ENCODE peak calls at places on chromosomes 1 and 21, in five cellular contexts. A is cardiac fibroblast; H is KG1; S is stimulated activated CD4-positive, alpha-beta T cell treated with anti-CD3 and anti-CD28 coated beads, Interleukin-15, amount 100 ng/mL, for 1 hour; M is Right ventricle myocardium superior. P is an unnamed sample.

GRCh38 chr1:163172596-163172995 is 30.1 kb downstream of the RGS5 start:
- DNase-seq in A (no peak), H (no peak), M (no peak), S (no peak), P (no peak)

GRCh38 chr1:166925791-166926483 is 49.4 kb downstream of the ILDR2 start:
- DNase-seq in S (no peak), A (peak), H (no peak), M (no peak), P (no peak)

GRCh38 chr1:202599669-202600431 is 110.4 kb downstream of the SYT2 start:
- DNase-seq in H (no peak), S (no peak), A (peak), M (peak), P (peak)

GRCh38 chr1:10178602-10179407 is 31.6 kb upstream of the KIF1B start:
- DNase-seq in M (no peak), A (no peak), H (no peak), S (no peak), P (no peak)

GRCh38 chr1:60222492-60223369 is 149.2 kb upstream of the C1orf87 start:
- DNase-seq in S (no peak), H (no peak), A (no peak), M (no peak), P (no peak)

GRCh38 chr1:201221201-201221846 is 30.7 kb downstream of the IGFN1 start:
- DNase-seq in S (no peak), M (no peak), A (no peak), H (no peak), P (no peak)

GRCh38 chr1:180343931-180344406 is 113.9 kb downstream of the LHX4 start:
- DNase-seq in M (no peak), H (peak), S (no peak), A (peak), P (peak)

GRCh38 chr1:15122331-15122730 is 31.2 kb upstream of the TMEM51 start:
- DNase-seq in S (no peak), A (no peak), M (no peak), H (no peak), P (no peak)

GRCh38 chr1:222530852-222531251 is 17.1 kb downstream of the HHIPL2 start:
- DNase-seq in A (no peak), H (no peak), M (no peak), S (no peak), P (no peak)

GRCh38 chr21:46040707-46041106 is 57.2 kb upstream of the COL6A2 start:
- DNase-seq in A (no peak), M (no peak), S (no peak), H (no peak), P (no peak)

GRCh38 chr1:63779338-63779819 is 5.6 kb downstream of the ROR1 start:
- DNase-seq in S (no peak), H (no peak), M (no peak), A (no peak), P (no peak)

GRCh38 chr1:64163972-64164371 is 39.5 kb upstream of the UBE2U start:
- DNase-seq in S (no peak), H (no peak), A (peak), M (no peak), P (peak)

GRCh38 chr1:50820545-50820944 is 139.5 kb downstream of the FAF1 start:
- DNase-seq in S (no peak), A (no peak), M (no peak), H (no peak), P (no peak)

GRCh38 chr1:91120421-91120820 is 98.6 kb upstream of the ZNF644 start:
- DNase-seq in A (no peak), S (no peak), M (no peak), H (no peak), P (no peak)

GRCh38 chr21:45624356-45624854 is 19.1 kb upstream of the PCBP3 start:
- DNase-seq in A (no peak), H (no peak), M (no peak), S (no peak), P (no peak)

GRCh38 chr1:50959303-50959912 is 659 bp downstream of the FAF1 start:
- DNase-seq in H (no peak), M (no peak), A (peak), S (no peak), P (peak)

GRCh38 chr1:16085521-16085920 is 12.1 kb upstream of the FAM131C start:
- DNase-seq in S (no peak), M (no peak), A (no peak), H (no peak), P (no peak)

GRCh38 chr1:111586112-111586511 is 33.5 kb upstream of the RAP1A start:
- DNase-seq in S (no peak), A (no peak), M (no peak), H (no peak), P (no peak)

GRCh38 chr1:19213580-19213979 is 3.5 kb upstream of the UBR4 start:
- DNase-seq in M (no peak), H (no peak), A (no peak), S (no peak), P (no peak)

GRCh38 chr21:33028759-33029511 is 3.2 kb downstream of the OLIG2 start:
- DNase-seq in M (no peak), H (no peak), S (no peak), A (no peak), P (no peak)

GRCh38 chr1:154752273-154753030 is 117.6 kb downstream of the KCNN3 start:
- DNase-seq in S (no peak), H (no peak), M (no peak), A (no peak), P (peak)

GRCh38 chr1:239742416-239743109 is 349.1 kb upstream of the FMN2 start:
- DNase-seq in H (no peak), A (no peak), M (no peak), S (no peak), P (no peak)

GRCh38 chr21:22900511-22900910 is 1902.3 kb downstream of the NCAM2 start:
- DNase-seq in A (no peak), H (no peak), S (no peak), M (no peak), P (no peak)

GRCh38 chr1:54969879-54970278 is 10.5 kb upstream of the TMEM61 start:
- DNase-seq in S (no peak), A (no peak), H (no peak), M (no peak), P (no peak)

GRCh38 chr1:4700801-4701200 is 46.4 kb downstream of the AJAP1 start:
- DNase-seq in H (no peak), S (no peak), M (no peak), A (no peak), P (no peak)

GRCh38 chr21:45983981-45984551 is 2.5 kb downstream of the COL6A1 start:
- DNase-seq in A (no peak), H (no peak), S (no peak), M (peak), P (no peak)

GRCh38 chr1:163737261-163737660 is 415.5 kb downstream of the NUF2 start:
- DNase-seq in A (no peak), S (no peak), H (no peak), M (no peak), P (no peak)

GRCh38 chr1:180301135-180301737 is 71.2 kb downstream of the LHX4 start:
- DNase-seq in H (no peak), A (peak), S (no peak), M (no peak), P (no peak)

GRCh38 chr1:212153635-212154034 is 118.1 kb downstream of the DTL start:
- DNase-seq in A (no peak), M (no peak), S (no peak), H (no peak), P (no peak)

GRCh38 chr1:43414634-43415223 is 25.0 kb downstream of the SZT2 start:
- DNase-seq in A (peak), M (no peak), H (peak), S (peak), P (peak)

GRCh38 chr1:208205216-208206013 is 38.8 kb downstream of the PLXNA2 start:
- DNase-seq in H (no peak), A (no peak), S (no peak), M (no peak), P (no peak)

GRCh38 chr1:198157847-198158765 is 1.3 kb downstream of the NEK7 start:
- DNase-seq in A (peak), S (no peak), H (peak), M (no peak), P (peak)

GRCh38 chr1:66353207-66353606 is 180.7 kb upstream of the SGIP1 start:
- DNase-seq in H (no peak), M (no peak), A (peak), S (no peak), P (no peak)

GRCh38 chr1:53305650-53306049 is 22.2 kb downstream of the LRP8 start:
- DNase-seq in M (no peak), A (no peak), H (no peak), S (no peak), P (no peak)

GRCh38 chr1:46996659-46997281 is 26.7 kb upstream of the CYP4X1 start:
- DNase-seq in H (no peak), A (no peak), M (no peak), S (no peak), P (no peak)

GRCh38 chr1:74412244-74412643 is 100.2 kb downstream of the LRRC53 start:
- DNase-seq in H (no peak), S (no peak), A (no peak), M (no peak), P (no peak)

GRCh38 chr1:105462308-105462707 is 1594.2 kb upstream of the PRMT6 start:
- DNase-seq in H (no peak), A (no peak), M (no peak), S (no peak), P (no peak)

GRCh38 chr1:54404939-54405880 is 984 bp downstream of the SSBP3 start:
- DNase-seq in M (peak), S (no peak), H (no peak), A (no peak), P (no peak)

GRCh38 chr1:220815409-220815808 is 28.7 kb downstream of the MTARC1 start:
- DNase-seq in H (no peak), A (no peak), M (no peak), S (no peak), P (no peak)

GRCh38 chr1:29712275-29712633 is 475.9 kb downstream of the PTPRU start:
- DNase-seq in M (no peak), H (no peak), S (no peak), A (no peak), P (no peak)